ENCODE peak calls at places on chromosomes 4 and X, in nine cellular contexts. One of them, this sample, is unnamed.
A peak's percentile ranks its signal among the peaks of the same experiment; 100 is the strongest.

GRCh38 chr4:48904541-48905142 is 1.9 kb downstream of the OCIAD2 start:
- DNase-seq in pancreas: no peak
- DNase-seq in endothelial cell of umbilical vein: no peak
- DNase-seq in ascending aorta: no peak
- DNase-seq in HCT116: no peak
- DNase-seq in tibial nerve: no peak
- DNase-seq in AG04450: no peak
- DNase-seq in CD8-positive, alpha-beta T cell: no peak
- DNase-seq in lower lobe of right lung: no peak
- DNase-seq in this sample: no peak

GRCh38 chr4:124708517-124709300 is 3.8 kb downstream of the ANKRD50 start:
- DNase-seq in endothelial cell of umbilical vein: peak; percentile 58
- DNase-seq in CD8-positive, alpha-beta T cell: no peak
- DNase-seq in tibial nerve: no peak
- DNase-seq in AG04450: no peak
- DNase-seq in ascending aorta: no peak
- DNase-seq in lower lobe of right lung: no peak
- DNase-seq in pancreas: no peak
- DNase-seq in HCT116: no peak
- DNase-seq in this sample: no peak

GRCh38 chrX:14616876-14617275 is 87.5 kb downstream of the GLRA2 start:
- DNase-seq in ascending aorta: no peak
- DNase-seq in lower lobe of right lung: no peak
- DNase-seq in pancreas: no peak
- DNase-seq in AG04450: peak; percentile 8
- DNase-seq in CD8-positive, alpha-beta T cell: no peak
- DNase-seq in tibial nerve: no peak
- DNase-seq in HCT116: no peak
- DNase-seq in endothelial cell of umbilical vein: no peak
- DNase-seq in this sample: no peak

GRCh38 chr4:109890076-109890475 is 22.6 kb upstream of the EGF start:
- DNase-seq in AG04450: no peak
- DNase-seq in CD8-positive, alpha-beta T cell: no peak
- DNase-seq in ascending aorta: no peak
- DNase-seq in endothelial cell of umbilical vein: no peak
- DNase-seq in HCT116: no peak
- DNase-seq in tibial nerve: no peak
- DNase-seq in lower lobe of right lung: no peak
- DNase-seq in pancreas: no peak
- DNase-seq in this sample: no peak

GRCh38 chr4:125303821-125304220 is 10.9 kb upstream of the FAT4 start:
- DNase-seq in CD8-positive, alpha-beta T cell: no peak
- DNase-seq in endothelial cell of umbilical vein: no peak
- DNase-seq in HCT116: no peak
- DNase-seq in pancreas: no peak
- DNase-seq in AG04450: no peak
- DNase-seq in tibial nerve: no peak
- DNase-seq in ascending aorta: no peak
- DNase-seq in lower lobe of right lung: no peak
- DNase-seq in this sample: no peak

GRCh38 chrX:47840106-47840505 is 3.4 kb downstream of the ZNF81 start:
- DNase-seq in HCT116: no peak
- DNase-seq in lower lobe of right lung: no peak
- DNase-seq in CD8-positive, alpha-beta T cell: no peak
- DNase-seq in pancreas: no peak
- DNase-seq in tibial nerve: no peak
- DNase-seq in endothelial cell of umbilical vein: no peak
- DNase-seq in AG04450: no peak
- DNase-seq in ascending aorta: no peak
- DNase-seq in this sample: no peak

GRCh38 chrX:81082649-81083048 is 119.1 kb downstream of the HMGN5 start:
- DNase-seq in HCT116: no peak
- DNase-seq in ascending aorta: no peak
- DNase-seq in pancreas: no peak
- DNase-seq in lower lobe of right lung: no peak
- DNase-seq in CD8-positive, alpha-beta T cell: no peak
- DNase-seq in AG04450: no peak
- DNase-seq in endothelial cell of umbilical vein: no peak
- DNase-seq in tibial nerve: no peak
- DNase-seq in this sample: no peak

GRCh38 chr4:663046-663437 is 11.0 kb downstream of the ATP5ME start:
- DNase-seq in tibial nerve: no peak
- DNase-seq in ascending aorta: no peak
- DNase-seq in pancreas: peak; percentile 42
- DNase-seq in HCT116: no peak
- DNase-seq in lower lobe of right lung: no peak
- DNase-seq in CD8-positive, alpha-beta T cell: no peak
- DNase-seq in AG04450: no peak
- DNase-seq in endothelial cell of umbilical vein: no peak
- DNase-seq in this sample: no peak

GRCh38 chr4:88097301-88097700 is 61.1 kb downstream of the ABCG2 start:
- DNase-seq in lower lobe of right lung: no peak
- DNase-seq in CD8-positive, alpha-beta T cell: no peak
- DNase-seq in AG04450: no peak
- DNase-seq in HCT116: no peak
- DNase-seq in endothelial cell of umbilical vein: peak; percentile 77
- DNase-seq in ascending aorta: no peak
- DNase-seq in pancreas: no peak
- DNase-seq in tibial nerve: no peak
- DNase-seq in this sample: no peak

GRCh38 chr4:6727081-6727942 is 11.3 kb downstream of the BLOC1S4 start:
- DNase-seq in CD8-positive, alpha-beta T cell: no peak
- DNase-seq in endothelial cell of umbilical vein: no peak
- DNase-seq in lower lobe of right lung: no peak
- DNase-seq in HCT116: no peak
- DNase-seq in tibial nerve: peak; percentile 54
- DNase-seq in AG04450: no peak
- DNase-seq in ascending aorta: no peak
- DNase-seq in pancreas: peak; percentile 66
- DNase-seq in this sample: no peak

GRCh38 chr4:113472864-113473263 is 288.7 kb downstream of the CAMK2D start:
- DNase-seq in lower lobe of right lung: no peak
- DNase-seq in CD8-positive, alpha-beta T cell: no peak
- DNase-seq in AG04450: no peak
- DNase-seq in tibial nerve: no peak
- DNase-seq in endothelial cell of umbilical vein: no peak
- DNase-seq in ascending aorta: no peak
- DNase-seq in pancreas: no peak
- DNase-seq in HCT116: no peak
- DNase-seq in this sample: no peak

GRCh38 chrX:98338544-98338943 is 1454.8 kb downstream of the RPA4 start:
- DNase-seq in tibial nerve: no peak
- DNase-seq in HCT116: no peak
- DNase-seq in ascending aorta: no peak
- DNase-seq in endothelial cell of umbilical vein: no peak
- DNase-seq in AG04450: no peak
- DNase-seq in pancreas: no peak
- DNase-seq in CD8-positive, alpha-beta T cell: no peak
- DNase-seq in lower lobe of right lung: no peak
- DNase-seq in this sample: no peak

GRCh38 chrX:134932528-134933217 is 58.1 kb upstream of the SMIM10 start:
- DNase-seq in CD8-positive, alpha-beta T cell: no peak
- DNase-seq in HCT116: no peak
- DNase-seq in AG04450: no peak
- DNase-seq in pancreas: no peak
- DNase-seq in endothelial cell of umbilical vein: no peak
- DNase-seq in ascending aorta: no peak
- DNase-seq in lower lobe of right lung: no peak
- DNase-seq in tibial nerve: no peak
- DNase-seq in this sample: no peak

GRCh38 chr4:69848028-69848427 is 11.9 kb downstream of the SULT1E1 start:
- DNase-seq in HCT116: no peak
- DNase-seq in lower lobe of right lung: no peak
- DNase-seq in AG04450: no peak
- DNase-seq in pancreas: no peak
- DNase-seq in CD8-positive, alpha-beta T cell: no peak
- DNase-seq in endothelial cell of umbilical vein: no peak
- DNase-seq in tibial nerve: no peak
- DNase-seq in ascending aorta: no peak
- DNase-seq in this sample: no peak

GRCh38 chr4:168868856-168869201 is 141.2 kb downstream of the CBR4 start:
- DNase-seq in tibial nerve: no peak
- DNase-seq in HCT116: no peak
- DNase-seq in CD8-positive, alpha-beta T cell: no peak
- DNase-seq in AG04450: no peak
- DNase-seq in ascending aorta: no peak
- DNase-seq in endothelial cell of umbilical vein: no peak
- DNase-seq in pancreas: no peak
- DNase-seq in lower lobe of right lung: no peak
- DNase-seq in this sample: no peak
- H3K27ac ChIP-seq in tibial nerve: peak overlapping the region; percentile 49
- H3K27ac ChIP-seq in HCT116: no peak overlapping the region
- H3K27ac ChIP-seq in CD8-positive, alpha-beta T cell: no peak overlapping the region
- H3K27ac ChIP-seq in AG04450: peak overlapping the region; percentile 89
- H3K27ac ChIP-seq in ascending aorta: peak overlapping the region; percentile 79
- H3K27ac ChIP-seq in endothelial cell of umbilical vein: peak overlapping the region; percentile 5
- H3K27ac ChIP-seq in pancreas: no peak overlapping the region
- H3K27ac ChIP-seq in lower lobe of right lung: no peak overlapping the region
- H3K27ac ChIP-seq in this sample: peak overlapping the region; percentile 75

GRCh38 chr4:7769936-7770674 is 169.6 kb downstream of the AFAP1 start:
- DNase-seq in CD8-positive, alpha-beta T cell: no peak
- DNase-seq in lower lobe of right lung: no peak
- DNase-seq in AG04450: no peak
- DNase-seq in HCT116: no peak
- DNase-seq in ascending aorta: no peak
- DNase-seq in endothelial cell of umbilical vein: peak; percentile 14
- DNase-seq in tibial nerve: no peak
- DNase-seq in pancreas: no peak
- DNase-seq in this sample: no peak
- TF ChIP-seq CTCF in CD8-positive, alpha-beta T cell: no peak
- TF ChIP-seq CTCF in lower lobe of right lung: peak; percentile 53
- TF ChIP-seq CTCF in AG04450: peak; percentile 67
- TF ChIP-seq CTCF in HCT116: peak; percentile 62
- TF ChIP-seq CTCF in ascending aorta: no peak
- TF ChIP-seq CTCF in endothelial cell of umbilical vein: peak; percentile 61
- TF ChIP-seq CTCF in tibial nerve: peak; percentile 56
- TF ChIP-seq CTCF in pancreas: peak; percentile 6
- TF ChIP-seq CTCF in this sample: no peak

GRCh38 chr4:101667348-101667747 is 123.2 kb upstream of the BANK1 start:
- DNase-seq in AG04450: no peak
- DNase-seq in CD8-positive, alpha-beta T cell: no peak
- DNase-seq in tibial nerve: no peak
- DNase-seq in HCT116: no peak
- DNase-seq in endothelial cell of umbilical vein: no peak
- DNase-seq in ascending aorta: no peak
- DNase-seq in lower lobe of right lung: no peak
- DNase-seq in pancreas: no peak
- DNase-seq in this sample: no peak
- H3K27ac ChIP-seq in AG04450: no peak overlapping the region
- H3K27ac ChIP-seq in CD8-positive, alpha-beta T cell: no peak overlapping the region
- H3K27ac ChIP-seq in tibial nerve: no peak overlapping the region
- H3K27ac ChIP-seq in HCT116: no peak overlapping the region
- H3K27ac ChIP-seq in endothelial cell of umbilical vein: no peak overlapping the region
- H3K27ac ChIP-seq in ascending aorta: no peak overlapping the region
- H3K27ac ChIP-seq in lower lobe of right lung: no peak overlapping the region
- H3K27ac ChIP-seq in pancreas: no peak overlapping the region
- H3K27ac ChIP-seq in this sample: no peak overlapping the region

GRCh38 chr4:141826260-141826659 is 189.9 kb downstream of the IL15 start:
- DNase-seq in lower lobe of right lung: no peak
- DNase-seq in HCT116: no peak
- DNase-seq in pancreas: no peak
- DNase-seq in ascending aorta: no peak
- DNase-seq in endothelial cell of umbilical vein: peak; percentile 45
- DNase-seq in tibial nerve: no peak
- DNase-seq in CD8-positive, alpha-beta T cell: no peak
- DNase-seq in AG04450: peak; percentile 6
- DNase-seq in this sample: no peak
- TF ChIP-seq CTCF in lower lobe of right lung: no peak
- TF ChIP-seq CTCF in HCT116: no peak
- TF ChIP-seq CTCF in pancreas: no peak
- TF ChIP-seq CTCF in ascending aorta: no peak
- TF ChIP-seq CTCF in endothelial cell of umbilical vein: no peak
- TF ChIP-seq CTCF in tibial nerve: no peak
- TF ChIP-seq CTCF in CD8-positive, alpha-beta T cell: no peak
- TF ChIP-seq CTCF in AG04450: no peak
- TF ChIP-seq CTCF in this sample: no peak

DNA sequence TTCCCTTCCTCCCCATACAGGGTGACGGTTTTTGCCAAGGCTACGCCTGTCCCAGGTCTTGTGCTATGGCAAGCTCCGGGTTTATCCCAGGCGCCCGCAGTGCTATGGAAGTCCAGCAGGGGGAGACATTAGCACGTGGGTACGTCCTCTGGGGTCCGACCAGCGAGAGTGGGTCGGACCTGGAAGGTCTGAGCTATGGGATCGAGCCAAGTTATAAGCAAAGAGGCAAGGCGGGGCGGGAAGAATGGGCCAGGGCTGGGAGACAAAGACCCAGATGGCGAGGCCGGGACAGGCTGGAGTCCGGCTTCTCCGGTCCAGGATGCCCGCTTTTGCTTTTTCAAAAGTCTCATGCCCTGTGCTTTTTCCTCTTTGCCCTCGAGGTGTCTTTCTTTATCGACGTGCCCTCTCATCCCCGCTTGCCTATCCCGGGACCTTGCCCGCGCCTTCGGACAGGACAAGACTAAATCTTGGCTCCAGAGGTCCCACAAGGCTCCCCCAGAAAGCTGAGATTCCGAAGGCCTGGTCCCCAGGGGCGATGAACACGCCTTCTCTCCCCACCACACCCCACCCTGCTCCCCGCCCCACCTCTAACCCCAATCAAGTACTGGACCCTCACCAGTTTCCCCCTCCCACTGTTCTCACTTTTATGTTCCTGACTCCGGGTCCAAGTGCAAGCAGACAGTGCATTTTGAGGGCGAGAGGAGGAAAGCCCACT is 816 bp upstream of the EFNB1 start:
- DNase-seq in HCT116: peak; percentile 59
- DNase-seq in tibial nerve: peak; percentile 79
- DNase-seq in CD8-positive, alpha-beta T cell: peak; percentile 78
- DNase-seq in ascending aorta: peak; percentile 92
- DNase-seq in pancreas: peak; percentile 93
- DNase-seq in endothelial cell of umbilical vein: peak; percentile 79
- DNase-seq in AG04450: peak; percentile 61
- DNase-seq in lower lobe of right lung: peak; percentile 79
- DNase-seq in this sample: peak; percentile 21
- H3K27ac ChIP-seq in HCT116: no peak overlapping the region
- H3K27ac ChIP-seq in tibial nerve: peak overlapping the region; percentile 79
- H3K27ac ChIP-seq in CD8-positive, alpha-beta T cell: peak overlapping the region; percentile 15
- H3K27ac ChIP-seq in ascending aorta: peak overlapping the region; percentile 66
- H3K27ac ChIP-seq in pancreas: no peak overlapping the region
- H3K27ac ChIP-seq in endothelial cell of umbilical vein: no peak overlapping the region
- H3K27ac ChIP-seq in AG04450: no peak overlapping the region
- H3K27ac ChIP-seq in lower lobe of right lung: peak overlapping the region; percentile 89
- H3K27ac ChIP-seq in this sample: peak overlapping the region; percentile 81